ENCODE peak calls at places on chromosome 19, in four cellular contexts. One of them, this sample, is unnamed.

GRCh38 chr19:54424201-54424600 is 8.9 kb downstream of the TTYH1 start:
- DNase-seq in H1: no peak
- DNase-seq in H9: no peak
- DNase-seq in IMR-90: no peak
- DNase-seq in this sample: no peak

GRCh38 chr19:54400913-54401312 is 14.4 kb upstream of the TTYH1 start:
- DNase-seq in IMR-90: no peak
- DNase-seq in H9: no peak
- DNase-seq in H1: no peak
- DNase-seq in this sample: no peak

GRCh38 chr19:30689474-30689873 is 317.3 kb downstream of the ZNF536 start:
- DNase-seq in H1: no peak
- DNase-seq in IMR-90: no peak
- DNase-seq in H9: no peak
- DNase-seq in this sample: peak

GRCh38 chr19:49614096-49614857 is 23.3 kb downstream of the PRR12 start:
- DNase-seq in IMR-90: peak
- DNase-seq in H1: no peak
- DNase-seq in H9: no peak
- DNase-seq in this sample: no peak

GRCh38 chr19:46221981-46222610 is 7.4 kb upstream of the IGFL1 start:
- DNase-seq in H1: no peak
- DNase-seq in H9: peak
- DNase-seq in IMR-90: peak
- DNase-seq in this sample: peak

GRCh38 chr19:17324357-17325114 is 10.1 kb downstream of the ANO8 start:
- DNase-seq in IMR-90: no peak
- DNase-seq in H1: no peak
- DNase-seq in H9: no peak
- DNase-seq in this sample: no peak

GRCh38 chr19:48868196-48868886 is at the start of gene PLEKHA4:
- DNase-seq in H1: no peak
- DNase-seq in H9: peak
- DNase-seq in IMR-90: peak
- DNase-seq in this sample: no peak

GRCh38 chr19:7280940-7281666 is 13.1 kb downstream of the INSR start:
- DNase-seq in H9: no peak
- DNase-seq in H1: no peak
- DNase-seq in IMR-90: no peak
- DNase-seq in this sample: no peak

GRCh38 chr19:37874784-37875183 is 31.6 kb downstream of the WDR87 start:
- DNase-seq in IMR-90: peak
- DNase-seq in H9: no peak
- DNase-seq in H1: no peak
- DNase-seq in this sample: peak

DNA sequence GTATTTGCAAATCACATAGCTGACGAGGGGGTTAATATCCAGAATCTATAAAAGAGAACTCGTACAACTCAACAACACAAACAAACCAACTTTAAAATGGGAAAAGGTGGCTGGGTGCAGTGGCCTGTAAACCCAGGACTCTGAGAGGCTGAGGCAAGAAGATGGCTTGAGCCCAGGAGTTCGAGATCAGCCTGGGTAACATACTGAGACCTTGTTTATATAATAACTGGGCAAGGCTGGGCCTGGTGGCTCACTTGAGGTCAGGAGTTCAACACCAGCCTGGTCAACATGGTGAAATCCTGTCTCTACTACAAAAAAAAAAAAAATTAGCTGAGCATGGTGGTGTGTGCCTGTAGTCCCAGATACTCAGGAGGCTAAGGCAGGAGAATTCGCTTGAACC is 21.8 kb upstream of the TM6SF2 start:
- DNase-seq in H9: no peak
- DNase-seq in H1: no peak
- DNase-seq in IMR-90: no peak
- DNase-seq in this sample: no peak
- H4K5ac ChIP-seq in H9: no peak
- H4K5ac ChIP-seq in H1: no peak
- H4K5ac ChIP-seq in IMR-90: no peak
- H4K5ac ChIP-seq in this sample: no peak

DNA sequence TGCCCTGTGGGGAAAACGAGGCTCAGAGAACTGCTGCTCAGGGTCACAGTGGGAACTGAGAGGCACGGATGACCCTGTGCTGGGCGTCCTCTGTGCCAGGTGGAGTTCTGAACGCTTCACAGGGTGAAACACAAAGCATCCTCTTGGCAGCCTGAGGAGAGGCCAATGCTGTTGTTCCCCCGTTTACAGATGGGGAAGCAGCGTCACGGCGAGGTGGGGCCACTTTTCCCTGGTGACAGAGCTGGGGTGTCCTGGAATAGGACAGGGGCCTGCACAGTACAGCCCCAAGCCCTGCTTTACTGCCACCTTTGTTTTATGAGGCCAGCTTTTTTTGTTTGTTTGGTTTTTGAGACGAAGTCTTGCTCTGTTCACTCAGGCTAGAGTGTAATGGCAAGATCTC is 22.2 kb downstream of the DHX34 start:
- DNase-seq in IMR-90: no peak
- DNase-seq in H9: no peak
- DNase-seq in H1: no peak
- DNase-seq in this sample: no peak
- H4K5ac ChIP-seq in IMR-90: no peak
- H4K5ac ChIP-seq in H9: no peak
- H4K5ac ChIP-seq in H1: no peak
- H4K5ac ChIP-seq in this sample: no peak

DNA sequence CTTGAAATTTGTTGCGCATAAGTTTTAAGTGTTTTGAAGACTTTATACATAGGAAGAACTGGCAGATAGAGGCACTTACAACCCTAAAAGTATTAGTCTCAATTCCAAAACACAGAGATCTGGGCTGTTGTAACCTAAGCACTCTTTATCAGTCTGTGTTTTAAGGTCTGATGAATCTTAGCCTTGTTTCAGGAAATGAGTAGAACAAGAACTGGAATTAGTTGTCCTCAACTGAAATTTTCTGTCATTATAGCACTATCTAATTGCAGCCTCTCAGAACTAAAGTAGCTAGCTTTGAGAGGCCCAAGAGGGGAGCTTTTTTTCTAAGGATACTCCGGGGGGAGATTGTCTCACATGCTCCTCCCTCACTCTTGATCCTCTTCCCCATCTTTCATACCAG is 13.0 kb downstream of the HNRNPM start:
- DNase-seq in H1: no peak
- DNase-seq in IMR-90: no peak
- DNase-seq in H9: no peak
- DNase-seq in this sample: no peak
- H4K5ac ChIP-seq in H1: no peak
- H4K5ac ChIP-seq in IMR-90: no peak
- H4K5ac ChIP-seq in H9: no peak
- H4K5ac ChIP-seq in this sample: no peak

DNA sequence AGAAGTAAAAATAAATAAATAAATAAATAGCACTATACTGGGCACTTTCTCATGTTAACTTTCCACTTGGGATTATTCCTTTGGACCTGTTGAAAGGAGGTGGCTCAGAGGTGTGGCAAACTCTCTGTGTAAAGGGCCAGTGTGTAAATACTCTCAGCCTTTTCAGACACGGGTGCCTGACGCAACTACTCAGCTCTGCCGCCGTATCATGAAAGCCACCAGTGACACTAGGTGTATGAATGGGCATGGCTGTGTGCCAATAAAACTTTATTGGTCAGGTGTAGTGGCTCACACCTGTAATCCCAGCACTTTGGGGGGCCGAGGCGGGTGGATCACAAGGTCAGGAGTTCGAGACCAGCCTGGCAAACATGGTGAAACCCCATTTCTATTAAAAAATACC is 20.1 kb upstream of the SLC39A3 start:
- DNase-seq in H9: no peak
- DNase-seq in IMR-90: no peak
- DNase-seq in H1: no peak
- DNase-seq in this sample: no peak
- H4K5ac ChIP-seq in H9: no peak
- H4K5ac ChIP-seq in IMR-90: no peak
- H4K5ac ChIP-seq in H1: no peak
- H4K5ac ChIP-seq in this sample: no peak

GRCh38 chr19:50716178-50717025 is 3.2 kb downstream of the SHANK1 start:
- DNase-seq in H9: no peak
- DNase-seq in IMR-90: no peak
- DNase-seq in H1: no peak
- DNase-seq in this sample: no peak
- H4K5ac ChIP-seq in H9: no peak
- H4K5ac ChIP-seq in IMR-90: no peak
- H4K5ac ChIP-seq in H1: no peak
- H4K5ac ChIP-seq in this sample: no peak

DNA sequence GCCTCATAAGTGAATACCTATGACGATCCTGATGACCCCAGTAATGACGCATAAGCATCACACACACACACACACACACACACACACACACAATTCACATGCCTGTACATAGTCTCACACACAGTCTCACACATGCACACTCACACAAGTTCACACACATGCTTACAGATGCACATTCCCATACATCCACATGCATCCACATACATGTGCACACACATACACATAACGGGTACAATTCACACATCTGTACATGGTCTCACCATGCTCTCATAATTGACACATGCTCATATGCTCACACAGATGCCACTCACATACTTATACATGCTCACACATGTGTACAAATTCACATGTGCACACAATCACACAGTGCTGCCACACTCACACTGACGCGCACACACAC is 105.7 kb upstream of the VSTM2B start:
- DNase-seq in H9: no peak
- DNase-seq in IMR-90: no peak
- DNase-seq in H1: no peak
- DNase-seq in this sample: no peak
- H4K5ac ChIP-seq in H9: no peak
- H4K5ac ChIP-seq in IMR-90: no peak
- H4K5ac ChIP-seq in H1: no peak
- H4K5ac ChIP-seq in this sample: no peak

GRCh38 chr19:1255186-1256161 is 7.1 kb downstream of the MIDN start:
- DNase-seq in H9: no peak
- DNase-seq in IMR-90: no peak
- DNase-seq in H1: no peak
- DNase-seq in this sample: no peak

GRCh38 chr19:1253514-1254080 is 5.2 kb downstream of the MIDN start:
- DNase-seq in H1: no peak
- DNase-seq in H9: no peak
- DNase-seq in IMR-90: peak
- DNase-seq in this sample: no peak

GRCh38 chr19:1252818-1253513 is 4.6 kb downstream of the MIDN start:
- DNase-seq in IMR-90: peak
- DNase-seq in H1: no peak
- DNase-seq in H9: no peak
- DNase-seq in this sample: peak

GRCh38 chr19:1254081-1254527 is 5.7 kb downstream of the MIDN start:
- DNase-seq in H9: no peak
- DNase-seq in H1: no peak
- DNase-seq in IMR-90: no peak
- DNase-seq in this sample: no peak

DNA sequence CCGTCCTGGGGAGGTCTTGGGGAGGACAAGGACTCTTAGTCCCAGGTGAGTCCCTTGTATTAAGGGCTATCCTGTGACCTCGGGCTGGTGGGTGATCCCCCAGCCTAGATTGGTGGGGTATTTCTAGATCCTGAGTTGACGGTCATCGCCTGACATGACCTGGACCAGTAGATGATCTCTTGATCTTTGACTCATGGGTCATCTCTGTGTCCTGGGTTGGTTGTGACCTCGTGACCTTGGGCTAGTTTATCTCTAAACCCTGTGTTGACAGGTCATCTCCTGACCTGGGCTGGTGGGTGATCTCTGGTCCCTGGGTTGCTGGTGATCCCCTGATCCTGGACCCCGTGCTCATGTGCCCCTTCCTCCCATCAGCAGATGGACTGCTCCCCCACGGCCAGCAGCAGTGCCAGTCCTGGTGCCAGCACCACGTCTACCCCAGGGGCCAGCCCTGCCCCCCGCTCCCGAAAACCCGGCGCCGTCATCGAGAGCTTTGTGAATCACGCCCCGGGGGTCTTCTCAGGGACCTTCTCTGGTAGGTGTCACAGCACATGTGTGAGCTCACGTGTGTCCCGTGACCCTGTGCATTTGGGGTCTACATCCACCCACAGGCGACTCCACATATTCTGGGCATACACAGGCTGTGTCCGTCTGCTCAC is 6.3 kb downstream of the MIDN start:
- DNase-seq in IMR-90: no peak
- DNase-seq in H1: no peak
- DNase-seq in H9: no peak
- DNase-seq in this sample: no peak
- H4K5ac ChIP-seq in IMR-90: peak
- H4K5ac ChIP-seq in H1: no peak
- H4K5ac ChIP-seq in H9: no peak
- H4K5ac ChIP-seq in this sample: no peak

GRCh38 chr19:58480481-58480830 is 4.3 kb downstream of the ZNF446 start:
- DNase-seq in H1: no peak
- DNase-seq in H9: no peak
- DNase-seq in IMR-90: no peak
- DNase-seq in this sample: no peak
- H4K5ac ChIP-seq in H1: no peak
- H4K5ac ChIP-seq in H9: no peak
- H4K5ac ChIP-seq in IMR-90: no peak
- H4K5ac ChIP-seq in this sample: no peak

GRCh38 chr19:29563688-29564087 is 37.9 kb downstream of the VSTM2B start:
- DNase-seq in H1: no peak
- DNase-seq in IMR-90: no peak
- DNase-seq in H9: no peak
- DNase-seq in this sample: no peak

GRCh38 chr19:29559743-29560142 is 33.9 kb downstream of the VSTM2B start:
- DNase-seq in IMR-90: no peak
- DNase-seq in H9: no peak
- DNase-seq in H1: no peak
- DNase-seq in this sample: no peak

GRCh38 chr19:29560313-29561075 is 34.7 kb downstream of the VSTM2B start:
- DNase-seq in H9: no peak
- DNase-seq in H1: no peak
- DNase-seq in IMR-90: no peak
- DNase-seq in this sample: no peak

GRCh38 chr19:29562299-29563297 is 36.8 kb downstream of the VSTM2B start:
- DNase-seq in H1: no peak
- DNase-seq in H9: no peak
- DNase-seq in IMR-90: no peak
- DNase-seq in this sample: no peak

DNA sequence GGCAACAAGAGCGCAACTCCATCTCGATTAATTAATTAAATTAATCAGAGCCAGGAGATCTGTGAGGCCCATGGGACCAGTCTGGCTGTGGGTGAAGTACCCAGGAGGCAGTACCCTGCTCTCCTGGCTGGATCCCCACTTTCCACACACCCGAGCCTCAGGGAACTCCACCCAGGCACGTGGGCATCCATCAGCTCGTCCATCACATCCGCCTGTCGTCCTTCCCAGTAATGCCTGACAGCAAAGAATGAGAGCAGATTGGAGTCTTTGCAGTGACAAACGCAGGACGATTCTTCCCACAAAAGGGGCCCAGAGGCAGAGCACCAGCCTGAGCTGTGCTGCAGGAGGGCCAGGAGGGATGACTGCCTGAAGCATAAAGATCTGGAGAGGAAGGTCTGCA is 35.8 kb downstream of the VSTM2B start:
- DNase-seq in H1: no peak
- DNase-seq in IMR-90: no peak
- DNase-seq in H9: no peak
- DNase-seq in this sample: no peak
- H4K5ac ChIP-seq in H1: no peak
- H4K5ac ChIP-seq in IMR-90: no peak
- H4K5ac ChIP-seq in H9: no peak
- H4K5ac ChIP-seq in this sample: no peak